ENCODE peak calls at places on chromosomes 11 and 22, in seven cellular contexts. D, V, Z, S, M, R and Q are unnamed samples.

GRCh38 chr11:72635931-72636330 is 38.3 kb downstream of the PDE2A start:
- DNase-seq in D (no peak), V (no peak), Z (peak), R (no peak), M (no peak), S (no peak), Q (no peak)

GRCh38 chr11:2791139-2791520 is 91.3 kb upstream of the KCNQ1OT1 start:
- DNase-seq in S (no peak), R (no peak), V (peak), D (no peak), Z (no peak), M (peak), Q (no peak)

GRCh38 chr11:119663279-119663678 is 65.7 kb downstream of the NECTIN1 start:
- DNase-seq in V (no peak), R (no peak), M (no peak), S (no peak), Z (peak), D (no peak), Q (no peak)

GRCh38 chr11:21511835-21512440 is 680.9 kb upstream of the ANO5 start:
- DNase-seq in M (peak), R (no peak), V (peak), Z (peak), D (no peak), S (peak), Q (peak)

GRCh38 chr11:10623797-10624761 is 55.6 kb upstream of the LYVE1 start:
- DNase-seq in M (peak), R (no peak), S (peak), V (no peak), D (no peak), Z (peak), Q (no peak)

GRCh38 chr11:133545199-133545709 is 13.0 kb upstream of the OPCML start:
- DNase-seq in D (no peak), Z (peak), M (no peak), V (no peak), S (no peak), R (no peak), Q (no peak)

GRCh38 chr11:66882540-66882939 is 25.7 kb downstream of the LRFN4 start:
- DNase-seq in S (no peak), M (no peak), D (no peak), V (no peak), R (no peak), Z (no peak), Q (no peak)

GRCh38 chr11:75813622-75814039 is 1.4 kb upstream of the UVRAG start:
- DNase-seq in D (no peak), S (no peak), V (no peak), M (no peak), Z (no peak), R (no peak), Q (no peak)

GRCh38 chr11:606245-606644 is 9.5 kb downstream of the IRF7 start:
- DNase-seq in Z (no peak), R (no peak), V (peak), S (peak), M (no peak), D (no peak), Q (no peak)
- H3K4me3 ChIP-seq in Z (no peak), R (no peak), V (no peak), S (no peak), M (no peak), D (no peak), Q (no peak)

GRCh38 chr22:29314537-29315285 is 786 bp downstream of the RASL10A start:
- DNase-seq in S (peak), Z (peak), D (no peak), M (peak), V (no peak), R (no peak), Q (no peak)
- H3K4me3 ChIP-seq in S (peak), Z (peak), D (no peak), M (no peak), V (peak), R (no peak), Q (peak)

GRCh38 chr22:17098379-17098819 is 13.6 kb downstream of the IL17RA start:
- DNase-seq in Z (no peak), V (no peak), D (no peak), R (no peak), M (no peak), S (no peak), Q (no peak)
- H3K4me3 ChIP-seq in Z (no peak), V (no peak), D (no peak), R (no peak), M (no peak), S (no peak), Q (no peak)

GRCh38 chr11:123407124-123407995 is 22.7 kb upstream of the GRAMD1B start:
- DNase-seq in R (peak), V (peak), D (peak), M (peak), Z (peak), S (peak), Q (peak)
- H3K4me3 ChIP-seq in R (no peak), V (peak), D (no peak), M (no peak), Z (no peak), S (no peak), Q (no peak)